ENCODE peak calls at places on chromosomes 13 and 19, in ten cellular contexts. Z is H9; R is colonic mucosa; L is uterus; V is effector memory CD4-positive, alpha-beta T cell; P is heart right ventricle; D is Karpas-422; C is endothelial cell of umbilical vein; J is transverse colon; T is suprapubic skin. Y is an unnamed sample. For H3K4me1 and H3K9me3, the result is how much of the 10 kb centered on the place peaks cover.

GRCh38 chr19:5286465-5287029 is 54.1 kb downstream of the PTPRS start:
- DNase-seq in Z (no peak), R (no peak), L (no peak), V (no peak), P (no peak), D (peak), C (no peak), J (no peak), T (no peak), Y (no peak)

GRCh38 chr13:42753697-42754096 is 27.7 kb upstream of the FAM216B start:
- DNase-seq in Z (no peak), R (no peak), L (no peak), V (no peak), P (no peak), D (no peak), C (no peak), J (no peak), T (no peak), Y (no peak)

GRCh38 chr13:61954092-61954491 is 538.4 kb upstream of the PCDH20 start:
- DNase-seq in Z (no peak), R (no peak), L (no peak), V (no peak), P (no peak), D (peak), C (peak), J (no peak), T (no peak), Y (peak)

GRCh38 chr13:99704390-99704789 is 203.1 kb downstream of the TM9SF2 start:
- DNase-seq in Z (no peak), R (no peak), L (no peak), V (no peak), P (no peak), D (no peak), C (no peak), J (no peak), T (no peak), Y (no peak)

GRCh38 chr19:35904312-35905068 is 2.2 kb downstream of the HCST start:
- DNase-seq in Z (no peak), R (no peak), L (no peak), V (no peak), P (no peak), D (peak), C (no peak), J (no peak), T (no peak), Y (no peak)

GRCh38 chr13:107211073-107211472 is 643.1 kb upstream of the ARGLU1 start:
- DNase-seq in Z (peak), R (peak), L (peak), V (peak), P (peak), D (peak), C (peak), J (peak), T (peak), Y (peak)

GRCh38 chr19:18596752-18597157 is 8.2 kb downstream of the REX1BD start:
- DNase-seq in Z (peak), R (peak), L (peak), V (no peak), P (peak), D (no peak), C (peak), J (peak), T (peak), Y (peak)

GRCh38 chr19:32878988-32879387 is 9.4 kb upstream of the SLC7A9 start:
- DNase-seq in Z (no peak), R (no peak), L (no peak), V (no peak), P (no peak), D (no peak), C (no peak), J (no peak), T (no peak), Y (no peak)

GRCh38 chr19:12664406-12665280 is 1.9 kb downstream of the MAN2B1 start:
- DNase-seq in Z (peak), R (peak), L (no peak), V (no peak), P (no peak), D (peak), C (no peak), J (no peak), T (peak), Y (no peak)

GRCh38 chr19:36111200-36111539 is 227 bp downstream of the OVOL3 start:
- DNase-seq in Z (no peak), R (no peak), L (no peak), V (no peak), P (no peak), D (no peak), C (no peak), J (no peak), T (no peak), Y (no peak)

GRCh38 chr13:47119568-47120080 is 222.8 kb upstream of the HTR2A start:
- DNase-seq in Z (no peak), R (no peak), L (no peak), V (no peak), P (no peak), D (no peak), C (no peak), J (no peak), T (no peak), Y (no peak)

GRCh38 chr19:57002195-57002601 is 117.6 kb upstream of the USP29 start:
- DNase-seq in Z (no peak), R (no peak), L (no peak), V (no peak), P (no peak), D (no peak), C (no peak), J (no peak), T (no peak), Y (no peak)

GRCh38 chr13:101982903-101983302 is 418.9 kb downstream of the FGF14 start:
- DNase-seq in Z (no peak), R (no peak), L (no peak), V (no peak), P (no peak), D (no peak), C (no peak), J (no peak), T (no peak), Y (no peak)

GRCh38 chr13:107678075-107678689 is 537.2 kb downstream of the LIG4 start:
- DNase-seq in Z (no peak), R (no peak), L (no peak), V (no peak), P (no peak), D (no peak), C (no peak), J (no peak), T (no peak), Y (peak)

GRCh38 chr19:3575260-3575741 is 2.6 kb downstream of the HMG20B start:
- DNase-seq in Z (peak), R (peak), L (no peak), V (no peak), P (no peak), D (peak), C (peak), J (no peak), T (no peak), Y (no peak)

GRCh38 chr13:100809856-100810255 is 135.3 kb upstream of the TMTC4 start:
- DNase-seq in Z (no peak), R (no peak), L (no peak), V (no peak), P (no peak), D (no peak), C (no peak), J (no peak), T (no peak), Y (no peak)

GRCh38 chr13:74131206-74131605 is 3.0 kb downstream of the KLF12 start:
- DNase-seq in Z (no peak), R (no peak), L (no peak), V (no peak), P (no peak), D (no peak), C (no peak), J (no peak), T (no peak), Y (no peak)
- H3K4me1 ChIP-seq in Z (under half), R (under half), L (under half), V (under half), P (under half), D (half or more), C (under half), J (under half), T (under half), Y (under half)

GRCh38 chr19:31659897-31660210 is 310.6 kb upstream of the TSHZ3 start:
- DNase-seq in Z (no peak), R (no peak), L (no peak), V (no peak), P (no peak), D (no peak), C (no peak), J (no peak), T (no peak), Y (no peak)
- H3K9me3 ChIP-seq in Z (under half), R (under half), L (under half), V (under half), P (under half), D (under half), C (under half), J (under half), T (under half), Y (under half)

DNA sequence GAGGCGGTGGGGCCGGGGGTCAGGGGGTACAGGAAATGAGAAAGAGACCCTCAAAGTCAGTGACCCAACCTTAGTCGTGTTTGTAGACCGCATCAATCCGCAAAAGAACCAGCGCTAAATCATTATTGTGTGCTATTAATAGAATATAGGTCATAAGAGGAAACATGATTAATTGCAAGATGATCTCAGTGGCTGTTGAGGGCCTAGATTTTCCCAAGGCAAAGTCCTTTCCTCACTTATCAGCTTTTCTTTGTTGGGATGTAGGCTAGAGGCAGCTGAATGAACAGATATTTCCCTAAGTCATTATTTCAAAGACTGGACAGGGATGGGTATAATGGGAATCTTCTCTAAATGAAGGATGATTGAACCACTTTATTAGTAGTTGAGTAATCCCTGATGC is 116.2 kb downstream of the SIPA1L3 start:
- DNase-seq in Z (no peak), R (no peak), L (no peak), V (no peak), P (no peak), D (no peak), C (peak), J (no peak), T (no peak), Y (no peak)
- H3K4me1 ChIP-seq in Z (under half), R (under half), L (under half), V (under half), P (under half), D (half or more), C (half or more), J (under half), T (under half), Y (under half)

DNA sequence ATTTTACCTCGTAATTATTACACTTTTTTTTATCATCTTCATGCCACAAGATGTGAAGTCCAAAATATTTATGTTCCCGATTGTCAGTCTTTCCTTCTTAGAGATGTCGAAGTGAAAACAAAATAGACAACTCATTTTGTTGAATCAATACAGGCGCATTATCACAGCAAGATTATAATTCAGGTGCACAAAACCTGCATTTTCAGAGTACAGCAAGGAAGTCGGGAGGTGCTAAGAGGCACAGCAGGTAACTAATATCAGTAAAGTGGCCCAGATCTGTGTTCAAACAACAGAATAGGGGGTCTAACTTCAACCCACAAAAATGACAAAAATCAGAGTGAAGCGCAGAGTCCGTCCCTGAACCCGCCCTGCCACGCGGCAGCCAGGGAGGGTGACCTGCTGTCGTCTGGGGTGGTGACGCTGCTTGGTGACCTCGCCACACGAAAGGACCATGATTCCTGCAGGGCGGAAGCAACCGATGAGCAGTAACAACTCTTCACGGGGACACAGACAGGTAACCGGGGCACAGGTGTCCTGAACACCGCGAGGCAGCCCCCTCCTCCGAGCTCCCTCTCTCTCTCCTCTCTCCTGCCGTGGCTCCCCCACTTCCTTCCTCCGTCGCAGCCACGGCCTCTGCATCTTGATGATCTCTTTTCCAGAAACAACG is 50.9 kb upstream of the SPACA7 start:
- DNase-seq in Z (no peak), R (no peak), L (no peak), V (no peak), P (no peak), D (no peak), C (no peak), J (no peak), T (no peak), Y (no peak)
- H3K9me3 ChIP-seq in Z (under half), R (under half), L (under half), V (under half), P (under half), D (under half), C (under half), J (under half), T (under half), Y (under half)

GRCh38 chr13:112723771-112724170 is 33.9 kb downstream of the ATP11A start:
- DNase-seq in Z (no peak), R (no peak), L (peak), V (no peak), P (no peak), D (no peak), C (no peak), J (no peak), T (peak), Y (no peak)

GRCh38 chr13:112726018-112726767 is 36.4 kb downstream of the ATP11A start:
- DNase-seq in Z (peak), R (no peak), L (no peak), V (no peak), P (no peak), D (no peak), C (no peak), J (no peak), T (peak), Y (peak)

GRCh38 chr13:112727581-112727980 is 37.7 kb downstream of the ATP11A start:
- DNase-seq in Z (peak), R (no peak), L (no peak), V (no peak), P (no peak), D (no peak), C (no peak), J (no peak), T (peak), Y (no peak)

GRCh38 chr13:112724788-112725345 is 35.0 kb downstream of the ATP11A start:
- DNase-seq in Z (no peak), R (no peak), L (no peak), V (no peak), P (no peak), D (no peak), C (no peak), J (no peak), T (peak), Y (peak)

DNA sequence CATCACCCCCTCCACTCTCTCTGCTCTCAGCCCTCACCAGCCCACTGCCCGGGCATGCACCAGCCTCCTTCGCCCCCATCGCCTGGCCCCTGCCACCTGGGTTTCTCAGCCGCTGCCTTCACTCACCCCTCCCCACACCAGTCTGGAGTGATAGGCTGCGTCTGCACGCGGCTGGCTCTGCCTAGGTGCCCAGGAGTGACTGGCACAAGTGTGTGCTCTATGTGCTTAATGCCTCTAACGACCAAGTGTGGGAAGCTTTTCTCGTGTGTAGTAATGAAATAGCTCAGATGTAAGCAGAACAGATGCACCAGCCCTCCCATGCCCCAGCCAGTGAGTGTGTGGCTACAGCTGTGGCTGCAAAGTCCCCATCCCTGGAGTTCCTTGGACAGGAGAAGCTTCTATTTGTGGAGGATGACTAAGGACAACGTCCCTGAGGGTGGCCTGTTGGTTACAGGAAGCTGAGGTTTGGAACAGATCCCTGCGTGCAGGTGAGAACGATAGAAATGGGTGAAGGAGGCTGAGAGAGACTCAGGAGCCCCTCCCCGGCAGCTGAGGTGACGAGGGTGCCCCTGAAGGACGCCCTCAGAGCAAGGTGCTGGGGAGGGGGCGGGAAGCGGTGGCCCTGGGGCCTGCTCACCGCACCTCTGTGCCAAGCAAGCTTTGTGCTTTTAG is 35.6 kb downstream of the ATP11A start:
- DNase-seq in Z (peak), R (no peak), L (no peak), V (no peak), P (no peak), D (no peak), C (no peak), J (no peak), T (peak), Y (peak)
- H3K4me1 ChIP-seq in Z (under half), R (under half), L (under half), V (under half), P (half or more), D (under half), C (under half), J (under half), T (under half), Y (under half)

GRCh38 chr19:50175924-50176323 is 12.8 kb upstream of the IZUMO2 start:
- DNase-seq in Z (no peak), R (no peak), L (no peak), V (no peak), P (no peak), D (no peak), C (no peak), J (no peak), T (no peak), Y (no peak)

GRCh38 chr19:50181121-50181520 is 18.0 kb upstream of the IZUMO2 start:
- DNase-seq in Z (no peak), R (no peak), L (no peak), V (no peak), P (no peak), D (no peak), C (no peak), J (no peak), T (no peak), Y (no peak)

GRCh38 chr19:50178859-50179537 is 15.9 kb upstream of the IZUMO2 start:
- DNase-seq in Z (no peak), R (no peak), L (no peak), V (no peak), P (no peak), D (no peak), C (no peak), J (no peak), T (no peak), Y (peak)

GRCh38 chr19:50174100-50174793 is 11.2 kb upstream of the IZUMO2 start:
- DNase-seq in Z (no peak), R (no peak), L (no peak), V (no peak), P (no peak), D (no peak), C (no peak), J (no peak), T (no peak), Y (no peak)

DNA sequence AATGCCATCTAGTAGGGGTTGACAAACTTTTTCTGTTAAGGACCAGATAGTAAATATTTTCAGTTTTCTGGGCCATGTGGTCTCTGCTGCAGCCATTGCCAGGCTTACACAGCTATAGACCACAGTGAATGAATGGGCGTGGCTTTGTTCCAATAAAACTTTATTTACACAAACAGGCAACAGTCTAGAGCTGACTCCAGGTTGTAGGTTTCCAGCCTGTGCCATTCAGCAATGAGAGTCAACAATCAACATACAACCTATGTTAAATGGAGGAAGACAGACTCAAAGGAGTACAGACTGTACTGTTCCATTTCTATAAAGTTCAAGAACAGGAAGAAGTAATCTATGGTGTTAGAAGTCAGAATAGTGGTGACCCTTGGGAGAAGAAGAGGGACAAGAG is 15.2 kb upstream of the IZUMO2 start:
- DNase-seq in Z (no peak), R (peak), L (no peak), V (no peak), P (no peak), D (no peak), C (no peak), J (peak), T (no peak), Y (peak)
- H3K9me3 ChIP-seq in Z (under half), R (under half), L (under half), V (under half), P (under half), D (under half), C (under half), J (under half), T (under half), Y (under half)

DNA sequence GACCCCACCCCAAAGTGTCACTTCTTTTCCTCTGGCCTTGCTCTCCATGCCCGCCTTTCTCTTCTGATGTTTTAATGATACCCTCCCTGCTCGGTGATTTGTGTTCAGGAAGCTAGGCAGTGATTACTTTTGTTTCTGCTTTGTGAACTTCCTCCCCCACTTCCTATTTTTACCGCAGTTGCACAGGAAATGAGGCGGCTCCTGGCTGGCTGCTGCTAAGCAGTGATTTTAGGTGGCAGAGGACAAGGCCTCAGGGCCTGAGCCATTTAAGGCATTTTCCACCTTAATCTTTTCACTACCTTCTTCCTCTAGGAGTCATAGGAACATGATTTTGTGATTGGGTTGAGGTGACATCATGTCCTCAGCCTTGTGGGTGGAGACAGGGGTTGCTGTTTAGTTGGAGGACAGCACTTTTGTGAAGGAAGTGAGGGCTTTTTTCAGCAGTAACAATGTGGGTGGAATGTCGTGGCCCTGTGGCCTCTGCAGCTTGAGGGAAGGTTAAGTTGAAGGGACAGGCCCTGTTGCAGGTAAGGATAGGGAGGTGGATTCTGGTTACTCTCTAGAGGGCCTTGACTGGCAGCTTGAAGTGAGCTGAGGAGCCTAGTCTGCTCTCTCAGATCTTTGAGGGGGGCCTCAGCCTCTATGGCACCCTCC is 15.7 kb downstream of the GARRE1 start:
- DNase-seq in Z (peak), R (peak), L (peak), V (peak), P (peak), D (peak), C (peak), J (peak), T (peak), Y (peak)
- H3K4me1 ChIP-seq in Z (under half), R (under half), L (under half), V (half or more), P (half or more), D (half or more), C (half or more), J (under half), T (under half), Y (under half)

GRCh38 chr19:9580728-9581127 is 3.6 kb downstream of the ZNF121 start:
- DNase-seq in Z (no peak), R (no peak), L (no peak), V (no peak), P (no peak), D (no peak), C (no peak), J (no peak), T (no peak), Y (no peak)
- H3K9me3 ChIP-seq in Z (under half), R (under half), L (under half), V (under half), P (under half), D (under half), C (under half), J (under half), T (under half), Y (half or more)

DNA sequence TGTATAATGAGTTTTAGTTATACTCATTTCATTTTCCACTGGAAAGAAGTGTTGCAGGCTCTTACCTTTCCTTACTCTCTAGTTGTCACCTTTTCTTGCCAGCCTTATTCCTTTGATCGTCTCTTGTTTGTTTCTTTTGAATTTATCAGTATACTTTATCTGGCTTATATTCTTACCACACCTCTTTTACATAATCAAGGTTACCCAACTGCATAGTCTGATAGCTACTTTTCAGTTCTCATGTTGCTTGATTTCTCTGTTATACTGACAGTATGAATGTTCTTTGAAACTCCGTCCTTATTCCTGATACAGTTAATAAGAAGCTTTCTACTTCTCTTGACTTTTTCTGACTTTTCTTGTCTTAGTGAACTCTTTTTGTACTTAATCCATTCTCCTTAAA is 4.5 kb downstream of the NDFIP2 start:
- DNase-seq in Z (no peak), R (no peak), L (no peak), V (no peak), P (no peak), D (no peak), C (no peak), J (no peak), T (no peak), Y (no peak)
- H3K4me1 ChIP-seq in Z (under half), R (under half), L (under half), V (under half), P (under half), D (under half), C (under half), J (under half), T (half or more), Y (under half)